ENCODE peak calls at places on chromosomes 6 and 20, in four cellular contexts. One of them, this sample, is unnamed.
A peak's percentile ranks its signal among the peaks of the same experiment; 100 is the strongest.

GRCh38 chr6:105374010-105374420 is 28.9 kb downstream of the PREP start:
- DNase-seq in HEK293T: no peak
- DNase-seq in hepatocyte: peak; percentile 73
- DNase-seq in pancreas: no peak
- DNase-seq in this sample: peak; percentile 33

GRCh38 chr6:5905431-5906339 is 101.0 kb downstream of the NRN1 start:
- DNase-seq in HEK293T: no peak
- DNase-seq in hepatocyte: peak; percentile 28
- DNase-seq in pancreas: no peak
- DNase-seq in this sample: no peak

GRCh38 chr20:38143646-38144554 is 21.2 kb downstream of the TGM2 start:
- DNase-seq in HEK293T: no peak
- DNase-seq in hepatocyte: peak; percentile 87
- DNase-seq in pancreas: peak; percentile 59
- DNase-seq in this sample: peak; percentile 72

GRCh38 chr6:3088853-3089445 is 20.7 kb downstream of the RIPK1 start:
- DNase-seq in HEK293T: no peak
- DNase-seq in hepatocyte: peak; percentile 18
- DNase-seq in pancreas: no peak
- DNase-seq in this sample: no peak

GRCh38 chr20:15555913-15556312 is 1017.3 kb downstream of the KIF16B start:
- DNase-seq in HEK293T: no peak
- DNase-seq in hepatocyte: peak; percentile 9
- DNase-seq in pancreas: no peak
- DNase-seq in this sample: no peak

GRCh38 chr20:61445138-61445537 is 193.1 kb downstream of the CDH4 start:
- DNase-seq in HEK293T: no peak
- DNase-seq in hepatocyte: no peak
- DNase-seq in pancreas: no peak
- DNase-seq in this sample: no peak

GRCh38 chr6:39173276-39173675 is 56.0 kb downstream of the KCNK5 start:
- DNase-seq in HEK293T: no peak
- DNase-seq in hepatocyte: no peak
- DNase-seq in pancreas: no peak
- DNase-seq in this sample: no peak

GRCh38 chr20:24669701-24670100 is 200.3 kb downstream of the SYNDIG1 start:
- DNase-seq in HEK293T: no peak
- DNase-seq in hepatocyte: no peak
- DNase-seq in pancreas: no peak
- DNase-seq in this sample: no peak

GRCh38 chr6:156658186-156658585 is 119.0 kb upstream of the ARID1B start:
- DNase-seq in HEK293T: no peak
- DNase-seq in hepatocyte: peak; percentile 30
- DNase-seq in pancreas: no peak
- DNase-seq in this sample: no peak

GRCh38 chr6:52617087-52617486 is 40.2 kb upstream of the TRAM2 start:
- DNase-seq in HEK293T: no peak
- DNase-seq in hepatocyte: no peak
- DNase-seq in pancreas: no peak
- DNase-seq in this sample: no peak

GRCh38 chr6:11113038-11113437 is 1.5 kb upstream of the ERVFRD-1 start:
- DNase-seq in HEK293T: no peak
- DNase-seq in hepatocyte: no peak
- DNase-seq in pancreas: no peak
- DNase-seq in this sample: no peak

GRCh38 chr20:48983423-48984400 is 62.2 kb downstream of the ARFGEF2 start:
- DNase-seq in HEK293T: no peak
- DNase-seq in hepatocyte: peak; percentile 54
- DNase-seq in pancreas: peak; percentile 61
- DNase-seq in this sample: no peak

GRCh38 chr6:166901626-166902025 is 54.7 kb downstream of the RNASET2 start:
- DNase-seq in HEK293T: no peak
- DNase-seq in hepatocyte: no peak
- DNase-seq in pancreas: no peak
- DNase-seq in this sample: no peak

GRCh38 chr6:7051780-7052440 is 55.9 kb upstream of the RREB1 start:
- DNase-seq in HEK293T: peak; percentile 52
- DNase-seq in hepatocyte: peak; percentile 74
- DNase-seq in pancreas: peak; percentile 88
- DNase-seq in this sample: peak; percentile 54

GRCh38 chr6:167661456-167662103 is 165.1 kb upstream of the AFDN start:
- DNase-seq in HEK293T: no peak
- DNase-seq in hepatocyte: peak; percentile 48
- DNase-seq in pancreas: no peak
- DNase-seq in this sample: peak; percentile 55

GRCh38 chr20:47154089-47154488 is 202.4 kb downstream of the ZMYND8 start:
- DNase-seq in HEK293T: no peak
- DNase-seq in hepatocyte: no peak
- DNase-seq in pancreas: no peak
- DNase-seq in this sample: no peak

GRCh38 chr6:130018830-130019795 is 732 bp downstream of the L3MBTL3 start:
- DNase-seq in HEK293T: peak; percentile 47
- DNase-seq in hepatocyte: peak; percentile 66
- DNase-seq in pancreas: peak; percentile 60
- DNase-seq in this sample: peak; percentile 57

GRCh38 chr6:98871057-98871456 is 36.7 kb downstream of the POU3F2 start:
- DNase-seq in HEK293T: no peak
- DNase-seq in hepatocyte: no peak
- DNase-seq in pancreas: no peak
- DNase-seq in this sample: no peak

GRCh38 chr6:16334671-16335070 is 96.3 kb downstream of the GMPR start:
- DNase-seq in HEK293T: no peak
- DNase-seq in hepatocyte: peak; percentile 63
- DNase-seq in pancreas: no peak
- DNase-seq in this sample: no peak

GRCh38 chr6:15968519-15968918 is 160.4 kb upstream of the MYLIP start:
- DNase-seq in HEK293T: no peak
- DNase-seq in hepatocyte: no peak
- DNase-seq in pancreas: no peak
- DNase-seq in this sample: no peak

GRCh38 chr20:33875534-33876026 is 64.4 kb downstream of the CHMP4B start:
- DNase-seq in HEK293T: no peak
- DNase-seq in hepatocyte: no peak
- DNase-seq in pancreas: no peak
- DNase-seq in this sample: no peak

GRCh38 chr6:43714311-43715055 is 26.9 kb upstream of the MRPS18A start:
- DNase-seq in HEK293T: no peak
- DNase-seq in hepatocyte: peak; percentile 65
- DNase-seq in pancreas: no peak
- DNase-seq in this sample: no peak

GRCh38 chr6:75608955-75609533 is 7.4 kb downstream of the SENP6 start:
- DNase-seq in HEK293T: no peak
- DNase-seq in hepatocyte: no peak
- DNase-seq in pancreas: no peak
- DNase-seq in this sample: no peak

GRCh38 chr20:11907621-11908020 is 10.1 kb upstream of the BTBD3 start:
- DNase-seq in HEK293T: no peak
- DNase-seq in hepatocyte: no peak
- DNase-seq in pancreas: no peak
- DNase-seq in this sample: no peak

GRCh38 chr6:81820979-81821378 is 68.5 kb upstream of the TENT5A start:
- DNase-seq in HEK293T: no peak
- DNase-seq in hepatocyte: no peak
- DNase-seq in pancreas: no peak
- DNase-seq in this sample: no peak

GRCh38 chr20:11686900-11687543 is 230.7 kb upstream of the BTBD3 start:
- DNase-seq in HEK293T: no peak
- DNase-seq in hepatocyte: peak; percentile 46
- DNase-seq in pancreas: peak; percentile 82
- DNase-seq in this sample: no peak